ENCODE peak calls at places on chromosome 3, in eight cellular contexts. I is effector memory CD4-positive, alpha-beta T cell; L is HCT116; H is neuronal stem cell; A is spleen; F is PC-9; E is fibroblast of lung; O is CD8-positive, alpha-beta memory T cell. P is an unnamed sample. For H3K9me3, the result is how much of the 10 kb centered on the place peaks cover.

GRCh38 chr3:158571969-158572765 is 1.2 kb downstream of the MLF1 start:
- DNase-seq in I (no peak), A (no peak), F (no peak), H (no peak), O (no peak), L (no peak), E (no peak), P (no peak)

GRCh38 chr3:38084019-38084968 is 45.3 kb downstream of the DLEC1 start:
- DNase-seq in F (no peak), I (peak), A (no peak), H (no peak), L (no peak), O (peak), E (peak), P (no peak)

GRCh38 chr3:36707623-36708409 is 56.5 kb downstream of the DCLK3 start:
- DNase-seq in E (peak), F (peak), A (no peak), I (no peak), O (no peak), L (peak), H (no peak), P (peak)

GRCh38 chr3:177306252-177306651 is 109.0 kb upstream of the TBL1XR1 start:
- DNase-seq in H (no peak), L (no peak), I (no peak), A (no peak), E (peak), O (no peak), F (no peak), P (no peak)

GRCh38 chr3:195209836-195210551 is 61.0 kb downstream of the XXYLT1 start:
- DNase-seq in L (no peak), F (no peak), I (no peak), E (no peak), A (no peak), O (no peak), H (no peak), P (no peak)

GRCh38 chr3:187925326-187925725 is 180.1 kb upstream of the BCL6 start:
- DNase-seq in F (no peak), I (no peak), O (no peak), E (peak), L (no peak), H (no peak), A (no peak), P (no peak)

GRCh38 chr3:177441281-177441812 is 244.1 kb upstream of the TBL1XR1 start:
- DNase-seq in A (no peak), O (no peak), L (no peak), H (no peak), F (no peak), E (peak), I (no peak), P (no peak)

GRCh38 chr3:197399486-197399885 is 101.1 kb upstream of the DLG1 start:
- DNase-seq in A (peak), I (no peak), L (no peak), O (no peak), E (no peak), H (no peak), F (no peak), P (no peak)

GRCh38 chr3:29520764-29521163 is 239.9 kb downstream of the RBMS3 start:
- DNase-seq in A (no peak), I (no peak), L (no peak), F (no peak), E (peak), O (no peak), H (no peak), P (no peak)

DNA sequence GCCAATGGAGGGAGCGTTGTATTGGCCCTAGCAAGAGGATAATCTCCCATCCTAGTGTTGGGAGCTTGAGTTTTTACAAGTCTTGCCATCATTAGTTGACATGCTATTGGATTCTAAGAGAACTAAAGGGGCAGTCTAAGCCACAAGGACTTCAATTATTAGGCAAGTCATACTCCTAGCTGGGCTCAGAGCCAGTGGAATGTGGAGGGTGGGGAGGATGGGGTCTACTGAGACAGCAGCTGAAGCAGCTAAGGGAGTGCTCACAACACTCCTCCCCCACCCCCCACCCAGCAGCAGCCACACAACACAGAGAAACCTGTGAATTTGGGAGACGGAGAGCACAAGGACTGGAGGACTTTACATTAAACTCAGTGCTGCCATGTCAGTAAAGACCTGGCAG is 27.9 kb downstream of the FRG2C start:
- DNase-seq in O (no peak), A (no peak), H (no peak), I (no peak), E (peak), L (no peak), F (no peak), P (no peak)
- H3K9me3 ChIP-seq in O (under half), A (half or more), H (under half), I (under half), E (under half), L (under half), F (under half), P (under half)

GRCh38 chr3:43016513-43016865 is 37.4 kb downstream of the GASK1A start:
- DNase-seq in O (peak), A (no peak), L (no peak), F (no peak), H (no peak), E (no peak), I (no peak), P (no peak)

GRCh38 chr3:43013743-43014155 is 34.6 kb downstream of the GASK1A start:
- DNase-seq in I (no peak), O (peak), H (no peak), E (no peak), A (no peak), F (no peak), L (no peak), P (no peak)

GRCh38 chr3:43015572-43016512 is 36.7 kb downstream of the GASK1A start:
- DNase-seq in H (no peak), E (no peak), L (no peak), I (no peak), A (peak), F (no peak), O (peak), P (no peak)

GRCh38 chr3:43014216-43014615 is 35.1 kb downstream of the GASK1A start:
- DNase-seq in I (no peak), H (no peak), F (no peak), O (no peak), E (no peak), A (no peak), L (no peak), P (no peak)

DNA sequence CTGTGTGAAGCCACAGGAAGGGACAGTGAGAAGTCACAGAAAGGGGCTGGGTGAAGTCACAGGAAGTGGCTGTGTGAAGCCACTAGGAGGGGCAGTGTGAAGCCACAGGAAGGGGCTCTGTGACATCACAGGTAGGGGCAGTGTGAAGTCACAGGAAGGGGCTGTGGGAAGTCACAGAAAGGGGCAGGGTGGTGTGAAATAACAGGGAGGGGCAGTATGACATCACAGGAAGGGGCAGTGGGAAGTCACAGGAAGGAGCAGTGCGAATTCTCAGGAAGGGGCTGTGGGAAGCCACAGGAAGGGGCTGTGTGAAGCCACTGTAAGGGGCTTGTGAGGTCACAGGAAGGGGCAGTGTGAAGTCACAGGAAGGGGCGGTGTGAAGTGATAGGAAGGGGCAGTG is 35.9 kb downstream of the GASK1A start:
- DNase-seq in E (no peak), L (no peak), A (no peak), F (no peak), H (no peak), I (no peak), O (peak), P (no peak)
- H3K9me3 ChIP-seq in E (under half), L (under half), A (under half), F (under half), H (under half), I (under half), O (half or more), P (under half)

DNA sequence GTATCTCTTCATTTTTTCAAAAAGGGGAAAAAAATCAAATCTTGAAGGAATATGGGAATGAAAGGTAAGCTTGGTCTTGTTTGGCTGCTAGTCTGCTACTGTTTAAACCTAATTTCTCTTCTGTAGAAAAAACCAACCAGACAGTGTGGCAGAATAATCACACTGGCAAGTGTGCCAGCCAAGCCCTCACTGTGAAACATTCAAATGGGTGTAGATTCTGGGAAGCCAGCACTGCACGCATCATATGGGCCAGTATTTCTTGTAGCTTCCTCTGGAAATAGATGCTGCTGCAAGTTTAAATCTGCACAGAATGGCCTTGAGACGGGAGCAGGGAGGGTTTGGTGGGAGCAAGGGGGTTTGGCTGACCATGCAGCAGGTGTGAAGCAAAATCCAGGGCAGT is 62.1 kb downstream of the POMGNT2 start:
- DNase-seq in O (no peak), E (no peak), L (no peak), H (no peak), F (no peak), I (no peak), A (no peak), P (no peak)
- H3K9me3 ChIP-seq in O (under half), E (under half), L (under half), H (under half), F (under half), I (under half), A (under half), P (under half)

DNA sequence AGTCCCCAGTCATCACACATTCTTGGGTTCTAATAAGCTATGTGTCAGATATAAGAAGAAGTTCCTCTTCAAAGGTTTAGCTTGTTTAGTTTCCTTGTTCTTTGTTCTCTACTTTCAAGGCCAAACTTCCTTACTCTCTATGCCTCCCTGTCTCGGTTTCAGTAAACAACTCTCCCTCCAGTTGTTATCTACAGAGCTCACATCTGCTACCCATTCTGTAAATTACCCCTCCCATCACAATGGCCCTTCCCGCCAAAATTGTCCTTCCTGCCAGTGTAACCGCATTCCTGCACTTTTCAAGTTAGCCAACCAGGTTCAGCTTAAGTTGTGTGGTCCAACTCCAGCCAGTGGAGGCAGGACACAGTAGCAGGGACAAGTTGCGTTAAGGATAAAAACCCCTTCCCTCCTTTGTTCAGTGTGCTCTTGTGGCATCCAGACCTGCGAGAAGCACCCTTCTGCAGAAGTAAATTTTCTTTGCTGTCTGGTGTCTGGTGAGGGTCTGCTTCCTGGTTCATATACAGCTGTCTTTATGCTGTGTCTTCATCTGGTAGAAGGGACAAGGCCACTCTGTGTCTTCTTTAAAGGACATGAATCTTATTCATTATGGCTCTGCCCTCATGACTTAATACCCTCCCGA is 342.1 kb upstream of the GRM7 start:
- DNase-seq in A (no peak), H (no peak), L (no peak), E (no peak), I (no peak), F (no peak), O (no peak), P (no peak)
- H3K9me3 ChIP-seq in A (under half), H (under half), L (under half), E (under half), I (under half), F (under half), O (under half), P (under half)

DNA sequence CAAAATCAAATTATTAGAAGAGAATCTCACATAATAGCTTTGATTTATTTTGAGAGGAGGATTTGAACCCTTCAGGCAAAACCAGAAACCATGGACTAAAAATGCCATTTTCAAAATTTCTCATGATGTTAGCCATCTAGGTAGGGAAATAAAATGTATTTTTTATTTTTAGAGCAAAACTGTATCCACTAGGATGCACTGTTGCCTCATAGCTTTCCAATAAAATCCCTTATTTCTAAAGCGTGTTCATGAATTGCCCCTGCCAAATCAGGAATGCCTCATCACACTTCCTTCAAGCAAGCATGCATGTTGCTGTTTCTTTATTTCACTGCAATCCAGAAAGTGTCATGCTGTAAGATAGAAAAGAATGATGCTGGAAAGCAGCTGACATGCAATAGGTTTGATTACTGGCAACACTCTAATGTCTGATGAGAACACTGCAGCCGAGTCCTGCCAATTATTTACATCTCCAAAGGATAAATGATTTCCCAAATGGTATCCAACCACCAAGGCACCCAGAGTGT is 239.5 kb downstream of the CHL1 start:
- DNase-seq in H (no peak), O (no peak), F (no peak), A (no peak), I (no peak), L (no peak), E (no peak), P (no peak)
- H3K9me3 ChIP-seq in H (under half), O (under half), F (under half), A (under half), I (under half), L (under half), E (under half), P (under half)

GRCh38 chr3:110667216-110667615 is 404.4 kb upstream of the NECTIN3 start:
- DNase-seq in I (no peak), E (no peak), L (no peak), A (no peak), F (no peak), H (no peak), O (no peak), P (no peak)
- H3K9me3 ChIP-seq in I (under half), E (under half), L (under half), A (under half), F (under half), H (under half), O (under half), P (under half)

GRCh38 chr3:75136100-75136897 is 521.8 kb upstream of the CNTN3 start:
- DNase-seq in O (no peak), I (no peak), F (no peak), H (no peak), L (no peak), A (no peak), E (no peak), P (no peak)

GRCh38 chr3:75140904-75141615 is 523.1 kb upstream of the FRG2C start:
- DNase-seq in E (no peak), I (no peak), L (no peak), O (no peak), F (no peak), H (no peak), A (no peak), P (no peak)

GRCh38 chr3:75138345-75138744 is 523.9 kb upstream of the CNTN3 start:
- DNase-seq in H (no peak), L (no peak), E (no peak), A (no peak), I (no peak), F (no peak), O (no peak), P (no peak)
- H3K9me3 ChIP-seq in H (under half), L (under half), E (under half), A (under half), I (under half), F (under half), O (under half), P (under half)

GRCh38 chr3:128854382-128854939 is 25.0 kb upstream of the ACAD9 start:
- DNase-seq in A (no peak), E (no peak), I (no peak), L (no peak), O (no peak), F (no peak), H (no peak), P (no peak)
- H3K9me3 ChIP-seq in A (half or more), E (under half), I (under half), L (under half), O (under half), F (under half), H (under half), P (under half)

GRCh38 chr3:7112523-7113056 is 251.7 kb downstream of the GRM7 start:
- DNase-seq in I (no peak), O (no peak), L (no peak), F (no peak), H (no peak), E (no peak), A (no peak), P (peak)

DNA sequence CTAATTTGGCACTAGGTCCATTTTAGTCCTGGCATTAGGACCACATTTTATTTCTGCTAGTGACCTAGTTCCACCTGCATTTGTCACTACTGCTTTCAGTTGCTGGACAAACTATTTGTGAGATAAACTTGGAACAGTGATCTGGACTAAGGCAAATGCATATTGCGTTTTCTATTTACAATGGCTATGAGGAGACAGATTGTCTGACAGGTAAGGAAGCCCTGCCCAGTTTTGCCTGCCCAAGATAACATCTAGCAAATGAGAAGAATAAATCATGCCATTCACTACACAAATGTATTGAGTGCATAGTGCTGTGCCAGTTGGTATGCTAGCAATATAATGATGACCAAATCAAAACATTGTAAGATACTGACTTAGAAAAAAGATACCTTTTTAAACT is 245.7 kb downstream of the GRM7 start:
- DNase-seq in E (no peak), O (no peak), H (no peak), L (no peak), F (no peak), I (no peak), A (no peak), P (no peak)
- H3K9me3 ChIP-seq in E (under half), O (under half), H (under half), L (under half), F (under half), I (under half), A (under half), P (under half)

P was measured in MM.1S.